ENCODE peak calls at places on chromosomes 5 and 9, in seven cellular contexts. N is activated naive CD8-positive, alpha-beta T cell treated with anti-CD3 and anti-CD28 coated beads, Interleukin-2, amount 10 ng/mL, durations not matched to agents 7 days and 5 days; Z is CD8-positive, alpha-beta T cell; L is activated T-cell treated with anti-CD3 and anti-CD28 coated beads, Interleukin-2, amount 50 U/mL, for 4 hours; F is IMR-90; W is stimulated activated effector memory CD8-positive, alpha-beta T cell treated with anti-CD3 and anti-CD28 coated beads, Interleukin-12 subunit alpha, Interleukin-12 subunit beta, amount 100 ng/mL, for 72 hours; U is stimulated activated naive CD8-positive, alpha-beta T cell treated with anti-CD3 and anti-CD28 coated beads, Interleukin-15, Interleukin-2, amounts not matched to agents 100 U/mL and 50 U/mL, for 24 hours. V is an unnamed sample.

GRCh38 chr5:179758905-179759304 is 26.3 kb downstream of the MAML1 start:
- ATAC-seq in N (no peak), Z (no peak), L (peak; percentile 7), F (no peak), W (no peak), U (no peak), V (peak; percentile 63)

GRCh38 chr5:151692312-151692711 is 5.6 kb upstream of the SPARC start:
- ATAC-seq in N (no peak), Z (no peak), L (no peak), F (no peak), W (no peak), U (no peak), V (no peak)

GRCh38 chr5:43514471-43514815 is 505 bp downstream of the C5orf34 start:
- ATAC-seq in N (no peak), Z (peak; percentile 64), L (peak; percentile 76), F (peak; percentile 72), W (peak; percentile 92), U (peak; percentile 52), V (peak; percentile 86)

GRCh38 chr5:59005934-59006701 is 423.2 kb downstream of the RAB3C start:
- ATAC-seq in N (no peak), Z (no peak), L (no peak), F (no peak), W (no peak), U (no peak), V (no peak)

GRCh38 chr5:160542840-160543239 is 121.2 kb downstream of the PTTG1 start:
- ATAC-seq in N (no peak), Z (no peak), L (no peak), F (no peak), W (no peak), U (no peak), V (no peak)

GRCh38 chr5:95644351-95645042 is 2.1 kb upstream of the RFESD start:
- ATAC-seq in N (peak; percentile 21), Z (no peak), L (no peak), F (peak; percentile 45), W (peak; percentile 29), U (peak; percentile 25), V (peak; percentile 32)

GRCh38 chr5:74406844-74407243 is 233.7 kb downstream of the ENC1 start:
- ATAC-seq in N (no peak), Z (no peak), L (no peak), F (no peak), W (no peak), U (no peak), V (no peak)

GRCh38 chr9:73135394-73135793 is 16.3 kb upstream of the ANXA1 start:
- ATAC-seq in N (no peak), Z (no peak), L (peak; percentile 20), F (no peak), W (peak; percentile 59), U (no peak), V (peak; percentile 37)

GRCh38 chr9:84485539-84485938 is 145.0 kb upstream of the SLC28A3 start:
- ATAC-seq in N (no peak), Z (no peak), L (no peak), F (no peak), W (no peak), U (no peak), V (no peak)

GRCh38 chr5:140875085-140876065 is at the start of gene PCDHA12:
- ATAC-seq in N (no peak), Z (no peak), L (no peak), F (no peak), W (no peak), U (no peak), V (no peak)

GRCh38 chr9:87708989-87709706 is 16.8 kb upstream of the CTSL start:
- ATAC-seq in N (peak; percentile 86), Z (no peak), L (peak; percentile 88), F (no peak), W (peak; percentile 32), U (no peak), V (peak; percentile 69)

GRCh38 chr5:14932902-14933475 is 61.4 kb upstream of the ANKH start:
- ATAC-seq in N (no peak), Z (no peak), L (peak; percentile 43), F (peak; percentile 32), W (peak; percentile 89), U (no peak), V (peak; percentile 96)

V was measured in activated T-helper 17 cell treated with anti-CD3 and anti-CD28 coated beads, Interleukin-2, amount 50 U/mL, for 72 hours.